ENCODE peak calls at places on chromosomes 7 and 10, in eight cellular contexts. N is bronchial epithelial cell, P is MM.1S, A is ovary, E is adrenal gland, G is stomach, C is HCT116, M is GM06990. S is an unnamed sample.

GRCh38 chr10:18238875-18239485 is 98.8 kb downstream of the CACNB2 start:
- DNase-seq in N (peak; percentile 39), P (peak; percentile 43), A (no peak), E (no peak), G (no peak), C (peak; percentile 34), M (no peak), S (no peak)

GRCh38 chr10:100743626-100744135 is 1.7 kb upstream of the PAX2 start:
- DNase-seq in N (peak; percentile 33), P (peak; percentile 70), A (no peak), E (peak; percentile 70), G (peak; percentile 52), C (peak; percentile 80), M (no peak), S (no peak)

GRCh38 chr10:33093362-33093761 is 135.3 kb upstream of the ITGB1 start:
- DNase-seq in N (no peak), P (no peak), A (no peak), E (no peak), G (no peak), C (no peak), M (no peak), S (no peak)

GRCh38 chr7:133794490-133794889 is 332.6 kb upstream of the LRGUK start:
- DNase-seq in N (no peak), P (no peak), A (no peak), E (no peak), G (no peak), C (no peak), M (no peak), S (no peak)

GRCh38 chr7:92456241-92456640 is 9.0 kb downstream of the GATAD1 start:
- DNase-seq in N (no peak), P (no peak), A (no peak), E (no peak), G (no peak), C (no peak), M (no peak), S (no peak)

GRCh38 chr7:14720792-14721191 is 181.8 kb downstream of the DGKB start:
- DNase-seq in N (no peak), P (no peak), A (no peak), E (no peak), G (no peak), C (no peak), M (no peak), S (no peak)

GRCh38 chr10:16832351-16833080 is 15.3 kb upstream of the RSU1 start:
- DNase-seq in N (peak; percentile 84), P (no peak), A (no peak), E (peak; percentile 65), G (peak; percentile 62), C (no peak), M (no peak), S (no peak)

GRCh38 chr10:74177140-74177677 is 26.2 kb downstream of the ADK start:
- DNase-seq in N (peak; percentile 55), P (no peak), A (no peak), E (peak; percentile 73), G (no peak), C (no peak), M (no peak), S (no peak)

GRCh38 chr7:44880317-44881018 is 4.9 kb downstream of the PURB start:
- DNase-seq in N (no peak), P (no peak), A (no peak), E (no peak), G (no peak), C (no peak), M (no peak), S (no peak)

GRCh38 chr7:2637505-2638223 is 5.9 kb downstream of the TTYH3 start:
- DNase-seq in N (no peak), P (no peak), A (no peak), E (peak; percentile 87), G (no peak), C (no peak), M (no peak), S (no peak)

GRCh38 chr10:71536332-71536731 is 139.6 kb downstream of the CDH23 start:
- DNase-seq in N (peak; percentile 63), P (no peak), A (no peak), E (no peak), G (no peak), C (no peak), M (no peak), S (no peak)

GRCh38 chr10:23535381-23535780 is 96.5 kb downstream of the OTUD1 start:
- DNase-seq in N (peak; percentile 21), P (no peak), A (no peak), E (no peak), G (no peak), C (no peak), M (no peak), S (no peak)

GRCh38 chr10:133121479-133121878 is 33.8 kb downstream of the ADGRA1 start:
- DNase-seq in N (no peak), P (no peak), A (no peak), E (no peak), G (no peak), C (no peak), M (no peak), S (no peak)

GRCh38 chr7:29510028-29510427 is 53.6 kb upstream of the PRR15 start:
- DNase-seq in N (no peak), P (no peak), A (no peak), E (no peak), G (no peak), C (no peak), M (no peak), S (no peak)

GRCh38 chr10:99527526-99528255 is 5.1 kb upstream of the NKX2-3 start:
- DNase-seq in N (peak; percentile 7), P (no peak), A (no peak), E (no peak), G (no peak), C (no peak), M (no peak), S (no peak)

GRCh38 chr10:99524736-99525380 is 7.9 kb upstream of the NKX2-3 start:
- DNase-seq in N (no peak), P (no peak), A (no peak), E (no peak), G (no peak), C (no peak), M (no peak), S (no peak)

GRCh38 chr10:99524050-99524666 is 8.6 kb upstream of the NKX2-3 start:
- DNase-seq in N (no peak), P (no peak), A (no peak), E (no peak), G (no peak), C (no peak), M (no peak), S (no peak)

GRCh38 chr10:99526861-99527504 is 5.8 kb upstream of the NKX2-3 start:
- DNase-seq in N (no peak), P (no peak), A (no peak), E (no peak), G (no peak), C (no peak), M (no peak), S (no peak)

GRCh38 chr10:99525897-99526296 is 6.8 kb upstream of the NKX2-3 start:
- DNase-seq in N (no peak), P (no peak), A (no peak), E (no peak), G (no peak), C (no peak), M (no peak), S (no peak)
- H3K27me3 ChIP-seq in N (peaks cover 73% of the 10 kb centered on the region), P (peaks cover 19% of the 10 kb centered on the region), A (peaks cover 3% of the 10 kb centered on the region), E (peaks cover 97% of the 10 kb centered on the region), G (peaks cover 94% of the 10 kb centered on the region), C (peaks cover 9% of the 10 kb centered on the region), M (peaks cover 3% of the 10 kb centered on the region), S (peaks cover 91% of the 10 kb centered on the region)

GRCh38 chr7:124790645-124791044 is 25.1 kb upstream of the GPR37 start:
- DNase-seq in N (no peak), P (peak; percentile 35), A (no peak), E (no peak), G (no peak), C (no peak), M (no peak), S (no peak)
- H3K4me3 ChIP-seq in N (no peak overlapping the region), P (no peak overlapping the region), A (no peak overlapping the region), E (no peak overlapping the region), G (no peak overlapping the region), C (no peak overlapping the region), M (peak overlapping the region; percentile 8), S (no peak overlapping the region)

GRCh38 chr7:1483536-1484505 is 20.4 kb downstream of the INTS1 start:
- DNase-seq in N (no peak), P (no peak), A (no peak), E (no peak), G (no peak), C (no peak), M (no peak), S (no peak)

GRCh38 chr7:1483079-1483478 is 21.1 kb downstream of the INTS1 start:
- DNase-seq in N (no peak), P (no peak), A (no peak), E (no peak), G (no peak), C (no peak), M (no peak), S (no peak)

GRCh38 chr7:1486571-1486970 is 17.6 kb downstream of the INTS1 start:
- DNase-seq in N (no peak), P (no peak), A (no peak), E (no peak), G (no peak), C (no peak), M (no peak), S (no peak)

GRCh38 chr7:1484569-1484968 is 19.6 kb downstream of the INTS1 start:
- DNase-seq in N (no peak), P (no peak), A (no peak), E (no peak), G (no peak), C (no peak), M (no peak), S (no peak)

DNA sequence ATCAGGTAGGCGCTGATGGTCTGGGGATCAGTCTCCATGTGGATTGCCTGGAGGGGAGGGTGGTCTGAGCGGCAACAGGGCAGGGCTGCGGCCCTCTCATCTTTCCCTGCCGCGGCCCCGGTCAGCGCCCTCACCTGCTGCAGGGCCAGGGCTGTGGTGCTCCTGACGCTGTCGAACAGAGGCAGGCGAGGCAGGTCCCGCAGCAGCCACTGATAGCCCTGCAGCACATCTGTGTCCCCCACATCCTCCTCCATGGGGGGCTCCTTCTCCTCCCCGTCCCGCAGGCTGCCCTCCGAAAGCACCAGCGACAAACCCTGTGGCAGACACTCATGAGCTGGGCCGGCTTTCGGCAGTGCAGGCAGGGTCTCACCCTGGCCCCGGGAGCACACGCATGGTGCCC is 19.0 kb downstream of the INTS1 start:
- DNase-seq in N (no peak), P (no peak), A (no peak), E (no peak), G (no peak), C (no peak), M (no peak), S (no peak)
- H3K36me3 ChIP-seq in N (peaks cover 40% of the 10 kb centered on the region), P (no peaks in the 10 kb centered on the region), A (no peaks in the 10 kb centered on the region), E (no peaks in the 10 kb centered on the region), G (peaks cover 100% of the 10 kb centered on the region), C (peaks cover 23% of the 10 kb centered on the region), M (peaks cover 40% of the 10 kb centered on the region), S (peaks cover 62% of the 10 kb centered on the region)

DNA sequence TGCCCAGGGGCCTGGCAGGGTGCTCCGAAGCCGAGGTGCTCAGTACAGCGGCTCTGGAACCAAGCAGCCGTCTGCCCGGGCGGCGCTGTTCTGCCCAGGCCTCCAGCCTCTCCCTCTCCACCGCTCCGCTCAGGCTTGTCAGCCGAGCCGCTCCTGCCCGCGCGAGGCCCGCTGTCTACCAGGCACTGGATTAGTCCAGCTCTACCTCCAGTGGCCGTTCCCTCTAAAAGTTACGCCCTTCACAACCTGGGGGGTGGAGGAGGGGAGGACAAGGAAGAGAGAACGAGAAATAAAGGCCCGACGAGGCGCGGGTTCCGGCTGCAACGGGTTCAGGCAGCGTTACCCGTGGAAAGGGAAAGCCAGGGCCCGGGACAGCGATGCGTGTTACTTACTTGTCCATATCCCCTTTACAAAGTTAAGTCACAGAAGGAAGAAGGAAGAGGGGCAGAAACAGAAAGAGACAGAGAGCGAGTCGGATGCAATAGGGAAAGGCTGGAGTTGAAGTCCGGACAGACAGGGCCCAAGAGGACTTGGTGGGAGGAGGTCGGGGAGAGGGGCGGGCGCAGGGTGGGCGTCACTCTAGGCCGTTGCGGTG is 2.9 kb downstream of the SP8 start:
- DNase-seq in N (no peak), P (no peak), A (no peak), E (no peak), G (no peak), C (no peak), M (no peak), S (no peak)
- H3K27me3 ChIP-seq in N (peaks cover 38% of the 10 kb centered on the region), P (no peaks in the 10 kb centered on the region), A (no peaks in the 10 kb centered on the region), E (peaks cover 98% of the 10 kb centered on the region), G (peaks cover 98% of the 10 kb centered on the region), C (no peaks in the 10 kb centered on the region), M (no peaks in the 10 kb centered on the region), S (peaks cover 6% of the 10 kb centered on the region)

S was measured in iPS DF 6.9.